ENCODE peak calls at places on chromosomes 1 and 21, in seven cellular contexts. One of them, this sample, is unnamed.

GRCh38 chr21:42150458-42151085 is 68.4 kb upstream of the ABCG1 start:
- DNase-seq in NT2/D1: no peak
- DNase-seq in HepG2: no peak
- DNase-seq in GM12878: no peak
- DNase-seq in K562: no peak
- DNase-seq in H1: no peak
- DNase-seq in HCT116: no peak
- DNase-seq in this sample: no peak

GRCh38 chr21:42552407-42553336 is 39.0 kb downstream of the SLC37A1 start:
- DNase-seq in K562: no peak
- DNase-seq in HepG2: no peak
- DNase-seq in GM12878: no peak
- DNase-seq in HCT116: no peak
- DNase-seq in H1: no peak
- DNase-seq in NT2/D1: no peak
- DNase-seq in this sample: no peak

GRCh38 chr1:116511459-116512019 is 59.3 kb downstream of the CD58 start:
- DNase-seq in NT2/D1: no peak
- DNase-seq in GM12878: no peak
- DNase-seq in K562: no peak
- DNase-seq in H1: no peak
- DNase-seq in HepG2: no peak
- DNase-seq in HCT116: no peak
- DNase-seq in this sample: no peak

GRCh38 chr1:74712863-74713262 is 20.0 kb downstream of the CRYZ start:
- DNase-seq in NT2/D1: no peak
- DNase-seq in HCT116: no peak
- DNase-seq in GM12878: no peak
- DNase-seq in H1: no peak
- DNase-seq in K562: no peak
- DNase-seq in HepG2: no peak
- DNase-seq in this sample: no peak

GRCh38 chr1:2228684-2229031 is 539 bp downstream of the SKI start:
- DNase-seq in HCT116: no peak
- DNase-seq in GM12878: no peak
- DNase-seq in HepG2: no peak
- DNase-seq in K562: peak; percentile 63
- DNase-seq in NT2/D1: no peak
- DNase-seq in H1: no peak
- DNase-seq in this sample: no peak

GRCh38 chr1:98794196-98794886 is 132.8 kb downstream of the SNX7 start:
- DNase-seq in HepG2: peak; percentile 42
- DNase-seq in K562: peak; percentile 28
- DNase-seq in H1: peak; percentile 19
- DNase-seq in GM12878: peak; percentile 15
- DNase-seq in NT2/D1: peak; percentile 65
- DNase-seq in HCT116: peak; percentile 48
- DNase-seq in this sample: peak; percentile 54

GRCh38 chr1:17195731-17196130 is 9.2 kb upstream of the PADI1 start:
- DNase-seq in NT2/D1: no peak
- DNase-seq in HepG2: no peak
- DNase-seq in K562: no peak
- DNase-seq in H1: no peak
- DNase-seq in HCT116: no peak
- DNase-seq in GM12878: no peak
- DNase-seq in this sample: no peak

GRCh38 chr1:193310569-193310968 is 124.2 kb upstream of the B3GALT2 start:
- DNase-seq in K562: no peak
- DNase-seq in HepG2: peak; percentile 53
- DNase-seq in NT2/D1: no peak
- DNase-seq in H1: no peak
- DNase-seq in GM12878: no peak
- DNase-seq in HCT116: no peak
- DNase-seq in this sample: no peak

GRCh38 chr21:36419241-36419640 is 34.0 kb downstream of the CHAF1B start:
- DNase-seq in GM12878: no peak
- DNase-seq in K562: no peak
- DNase-seq in NT2/D1: no peak
- DNase-seq in H1: no peak
- DNase-seq in HepG2: no peak
- DNase-seq in HCT116: no peak
- DNase-seq in this sample: no peak

GRCh38 chr1:82706741-82707140 is 906.0 kb downstream of the ADGRL2 start:
- DNase-seq in NT2/D1: no peak
- DNase-seq in HepG2: no peak
- DNase-seq in HCT116: no peak
- DNase-seq in K562: no peak
- DNase-seq in GM12878: no peak
- DNase-seq in H1: no peak
- DNase-seq in this sample: no peak

GRCh38 chr1:64263856-64264255 is 60.4 kb downstream of the UBE2U start:
- DNase-seq in GM12878: no peak
- DNase-seq in H1: no peak
- DNase-seq in NT2/D1: no peak
- DNase-seq in HepG2: no peak
- DNase-seq in HCT116: no peak
- DNase-seq in K562: no peak
- DNase-seq in this sample: no peak

GRCh38 chr1:94817697-94818096 is 2.5 kb upstream of the SLC44A3 start:
- DNase-seq in HCT116: no peak
- DNase-seq in GM12878: no peak
- DNase-seq in HepG2: peak; percentile 32
- DNase-seq in NT2/D1: no peak
- DNase-seq in K562: no peak
- DNase-seq in H1: no peak
- DNase-seq in this sample: no peak

GRCh38 chr1:172298146-172298545 is 122.3 kb upstream of the C1orf105 start:
- DNase-seq in H1: no peak
- DNase-seq in GM12878: peak; percentile 31
- DNase-seq in HCT116: no peak
- DNase-seq in K562: no peak
- DNase-seq in NT2/D1: no peak
- DNase-seq in HepG2: no peak
- DNase-seq in this sample: no peak

GRCh38 chr1:162397039-162397448 is 14.9 kb downstream of the SH2D1B start:
- DNase-seq in HepG2: no peak
- DNase-seq in HCT116: no peak
- DNase-seq in NT2/D1: no peak
- DNase-seq in H1: no peak
- DNase-seq in GM12878: no peak
- DNase-seq in K562: peak; percentile 87
- DNase-seq in this sample: no peak

GRCh38 chr1:211198111-211198510 is 61.1 kb upstream of the RCOR3 start:
- DNase-seq in HepG2: no peak
- DNase-seq in GM12878: no peak
- DNase-seq in HCT116: no peak
- DNase-seq in NT2/D1: no peak
- DNase-seq in H1: no peak
- DNase-seq in K562: no peak
- DNase-seq in this sample: no peak

GRCh38 chr1:86756062-86756406 is 51.7 kb downstream of the SH3GLB1 start:
- DNase-seq in H1: no peak
- DNase-seq in GM12878: no peak
- DNase-seq in HepG2: no peak
- DNase-seq in K562: no peak
- DNase-seq in NT2/D1: no peak
- DNase-seq in HCT116: no peak
- DNase-seq in this sample: no peak

GRCh38 chr1:168234846-168235547 is 9.2 kb downstream of the SFT2D2 start:
- DNase-seq in HCT116: peak; percentile 31
- DNase-seq in NT2/D1: peak; percentile 39
- DNase-seq in HepG2: peak; percentile 56
- DNase-seq in GM12878: no peak
- DNase-seq in H1: no peak
- DNase-seq in K562: peak; percentile 77
- DNase-seq in this sample: peak; percentile 51

GRCh38 chr1:183097438-183098051 is 74.3 kb downstream of the LAMC1 start:
- DNase-seq in NT2/D1: peak; percentile 18
- DNase-seq in K562: no peak
- DNase-seq in HCT116: no peak
- DNase-seq in HepG2: no peak
- DNase-seq in H1: no peak
- DNase-seq in GM12878: no peak
- DNase-seq in this sample: no peak

GRCh38 chr1:200027264-200027823 is at the start of gene NR5A2:
- DNase-seq in K562: no peak
- DNase-seq in NT2/D1: no peak
- DNase-seq in H1: no peak
- DNase-seq in HCT116: no peak
- DNase-seq in GM12878: no peak
- DNase-seq in HepG2: peak; percentile 39
- DNase-seq in this sample: no peak

GRCh38 chr1:115088871-115089442 is 346 bp downstream of the TSPAN2 start:
- DNase-seq in HepG2: no peak
- DNase-seq in K562: no peak
- DNase-seq in NT2/D1: no peak
- DNase-seq in H1: no peak
- DNase-seq in HCT116: no peak
- DNase-seq in GM12878: no peak
- DNase-seq in this sample: peak; percentile 54

GRCh38 chr1:33433509-33434362 is 2.8 kb upstream of the PHC2 start:
- DNase-seq in K562: peak; percentile 56
- DNase-seq in H1: no peak
- DNase-seq in HCT116: peak; percentile 99
- DNase-seq in HepG2: peak; percentile 75
- DNase-seq in NT2/D1: no peak
- DNase-seq in GM12878: no peak
- DNase-seq in this sample: no peak

GRCh38 chr1:66069976-66070375 is 277.3 kb downstream of the PDE4B start:
- DNase-seq in NT2/D1: no peak
- DNase-seq in HepG2: no peak
- DNase-seq in GM12878: no peak
- DNase-seq in K562: no peak
- DNase-seq in H1: no peak
- DNase-seq in HCT116: no peak
- DNase-seq in this sample: no peak

GRCh38 chr1:110258734-110259133 is 48.6 kb downstream of the KCNC4 start:
- DNase-seq in H1: no peak
- DNase-seq in GM12878: no peak
- DNase-seq in HCT116: no peak
- DNase-seq in NT2/D1: no peak
- DNase-seq in K562: no peak
- DNase-seq in HepG2: no peak
- DNase-seq in this sample: peak; percentile 70

GRCh38 chr1:208188607-208189006 is 55.6 kb downstream of the PLXNA2 start:
- DNase-seq in K562: no peak
- DNase-seq in HCT116: no peak
- DNase-seq in H1: no peak
- DNase-seq in HepG2: no peak
- DNase-seq in GM12878: no peak
- DNase-seq in NT2/D1: no peak
- DNase-seq in this sample: no peak

GRCh38 chr1:208183977-208184901 is 59.9 kb downstream of the PLXNA2 start:
- DNase-seq in H1: no peak
- DNase-seq in HCT116: peak; percentile 18
- DNase-seq in NT2/D1: no peak
- DNase-seq in GM12878: no peak
- DNase-seq in K562: peak; percentile 92
- DNase-seq in HepG2: peak; percentile 42
- DNase-seq in this sample: no peak

GRCh38 chr1:208187499-208188041 is 56.6 kb downstream of the PLXNA2 start:
- DNase-seq in H1: no peak
- DNase-seq in NT2/D1: no peak
- DNase-seq in HCT116: no peak
- DNase-seq in GM12878: peak; percentile 70
- DNase-seq in HepG2: no peak
- DNase-seq in K562: no peak
- DNase-seq in this sample: no peak

GRCh38 chr1:208184993-208185703 is 59.0 kb downstream of the PLXNA2 start:
- DNase-seq in HepG2: no peak
- DNase-seq in GM12878: no peak
- DNase-seq in H1: no peak
- DNase-seq in K562: no peak
- DNase-seq in NT2/D1: no peak
- DNase-seq in HCT116: no peak
- DNase-seq in this sample: no peak

DNA sequence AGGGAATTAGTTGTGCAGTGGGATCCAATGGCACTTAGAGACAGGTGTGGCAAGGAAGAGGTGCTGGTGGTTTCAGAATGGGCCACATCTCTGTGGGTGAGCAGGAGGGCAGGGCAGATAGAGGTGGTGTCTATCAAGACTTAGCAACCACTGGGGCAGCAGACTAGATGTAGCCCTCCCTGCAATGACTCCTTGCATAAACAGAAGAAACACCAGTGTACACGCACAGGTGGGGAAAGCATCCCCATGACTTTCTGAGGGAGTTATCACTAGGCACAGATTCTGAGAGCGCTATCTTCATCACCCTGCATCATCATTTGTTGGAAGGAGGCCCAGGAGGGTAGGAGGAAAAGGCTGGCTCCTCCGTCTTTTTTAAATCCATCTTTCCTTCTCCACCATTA is 58.4 kb downstream of the PLXNA2 start:
- DNase-seq in HepG2: no peak
- DNase-seq in NT2/D1: no peak
- DNase-seq in K562: peak; percentile 57
- DNase-seq in HCT116: no peak
- DNase-seq in GM12878: no peak
- DNase-seq in H1: no peak
- DNase-seq in this sample: no peak
- TF ChIP-seq YY1 in HepG2: no peak
- TF ChIP-seq YY1 in NT2/D1: no peak
- TF ChIP-seq YY1 in K562: no peak
- TF ChIP-seq YY1 in HCT116: no peak
- TF ChIP-seq YY1 in GM12878: no peak
- TF ChIP-seq YY1 in H1: no peak
- TF ChIP-seq YY1 in this sample: no peak

DNA sequence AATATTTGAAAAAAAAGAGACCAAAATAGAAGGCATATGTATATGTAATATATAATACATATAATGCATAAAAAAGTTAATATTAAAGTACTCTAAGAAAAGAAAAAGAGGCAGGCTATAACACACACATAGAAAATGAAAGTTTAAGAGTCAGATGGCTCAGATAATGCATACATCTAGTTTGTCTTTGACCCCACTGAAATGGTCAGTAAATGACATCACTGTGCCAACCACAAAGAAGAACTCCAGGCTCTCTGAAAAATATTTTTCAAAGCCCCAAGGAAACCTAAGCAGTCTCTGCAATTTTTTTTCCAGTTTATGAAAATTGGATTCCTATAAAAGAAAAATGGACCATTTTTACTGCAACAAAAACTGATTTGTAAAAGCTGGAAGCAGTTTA is 55.4 kb upstream of the SCYL3 start:
- DNase-seq in GM12878: no peak
- DNase-seq in HCT116: no peak
- DNase-seq in H1: no peak
- DNase-seq in K562: no peak
- DNase-seq in NT2/D1: no peak
- DNase-seq in HepG2: no peak
- DNase-seq in this sample: no peak
- TF ChIP-seq YY1 in GM12878: no peak
- TF ChIP-seq YY1 in HCT116: no peak
- TF ChIP-seq YY1 in H1: no peak
- TF ChIP-seq YY1 in K562: no peak
- TF ChIP-seq YY1 in NT2/D1: no peak
- TF ChIP-seq YY1 in HepG2: no peak
- TF ChIP-seq YY1 in this sample: no peak

GRCh38 chr1:97634758-97635157 is 286.1 kb downstream of the DPYD start:
- DNase-seq in HCT116: no peak
- DNase-seq in NT2/D1: no peak
- DNase-seq in GM12878: no peak
- DNase-seq in HepG2: peak; percentile 25
- DNase-seq in K562: no peak
- DNase-seq in H1: no peak
- DNase-seq in this sample: no peak
- TF ChIP-seq YY1 in HCT116: no peak
- TF ChIP-seq YY1 in NT2/D1: no peak
- TF ChIP-seq YY1 in GM12878: no peak
- TF ChIP-seq YY1 in HepG2: no peak
- TF ChIP-seq YY1 in K562: no peak
- TF ChIP-seq YY1 in H1: no peak
- TF ChIP-seq YY1 in this sample: no peak

GRCh38 chr1:190578531-190578930 is 100.9 kb upstream of the BRINP3 start:
- DNase-seq in H1: no peak
- DNase-seq in K562: no peak
- DNase-seq in GM12878: no peak
- DNase-seq in HCT116: no peak
- DNase-seq in HepG2: no peak
- DNase-seq in NT2/D1: no peak
- DNase-seq in this sample: no peak
- TF ChIP-seq YY1 in H1: no peak
- TF ChIP-seq YY1 in K562: no peak
- TF ChIP-seq YY1 in GM12878: no peak
- TF ChIP-seq YY1 in HCT116: no peak
- TF ChIP-seq YY1 in HepG2: no peak
- TF ChIP-seq YY1 in NT2/D1: no peak
- TF ChIP-seq YY1 in this sample: no peak

This sample was measured in SK-N-SH.